ENCODE peak calls at places on chromosomes 7 and 10, in four cellular contexts. K is GM12891, A is K562, C is H1. M is an unnamed sample.

GRCh38 chr7:134155220-134155619 is 28.1 kb downstream of the LRGUK start:
- DNase-seq in K (no peak), A (no peak), C (no peak), M (no peak)

GRCh38 chr7:84202855-84203254 is 8.3 kb upstream of the SEMA3A start:
- DNase-seq in K (no peak), A (no peak), C (no peak), M (no peak)

GRCh38 chr10:79298403-79299244 is 48.6 kb upstream of the PPIF start:
- DNase-seq in K (no peak), A (peak), C (no peak), M (no peak)

GRCh38 chr10:132882481-132882951 is 59.9 kb downstream of the CFAP46 start:
- DNase-seq in K (no peak), A (no peak), C (no peak), M (no peak)

GRCh38 chr10:89785095-89785494 is 83.7 kb downstream of the KIF20B start:
- DNase-seq in K (no peak), A (peak), C (no peak), M (no peak)

GRCh38 chr7:85693326-85693725 is 506.5 kb upstream of the SEMA3D start:
- DNase-seq in K (no peak), A (no peak), C (no peak), M (no peak)

GRCh38 chr10:87702260-87702972 is 42.7 kb downstream of the PAPSS2 start:
- DNase-seq in K (no peak), A (no peak), C (no peak), M (no peak)

GRCh38 chr7:55144333-55144954 is 125.6 kb downstream of the EGFR start:
- DNase-seq in K (no peak), A (peak), C (no peak), M (no peak)

GRCh38 chr7:131557521-131558385 is 1.3 kb upstream of the PODXL start:
- DNase-seq in K (no peak), A (no peak), C (peak), M (no peak)

GRCh38 chr10:60977161-60978128 is 33.5 kb upstream of the RHOBTB1 start:
- DNase-seq in K (no peak), A (no peak), C (no peak), M (no peak)

GRCh38 chr10:48655426-48656240 is 29.0 kb upstream of the WDFY4 start:
- DNase-seq in K (no peak), A (peak), C (no peak), M (no peak)

GRCh38 chr7:150631084-150631824 is 931 bp downstream of the GIMAP6 start:
- DNase-seq in K (no peak), A (no peak), C (no peak), M (no peak)

GRCh38 chr10:49083256-49083655 is 32.1 kb downstream of the VSTM4 start:
- DNase-seq in K (no peak), A (no peak), C (no peak), M (no peak)

GRCh38 chr7:81414411-81414810 is 355.4 kb downstream of the HGF start:
- DNase-seq in K (no peak), A (no peak), C (no peak), M (no peak)

GRCh38 chr10:119274519-119275045 is 67.2 kb downstream of the GRK5 start:
- DNase-seq in K (no peak), A (no peak), C (no peak), M (no peak)

GRCh38 chr10:132237871-132238270 is 51.1 kb downstream of the DPYSL4 start:
- DNase-seq in K (no peak), A (no peak), C (no peak), M (no peak)

GRCh38 chr10:119273413-119273812 is 66.0 kb downstream of the GRK5 start:
- DNase-seq in K (no peak), A (no peak), C (no peak), M (no peak)

GRCh38 chr7:74181821-74182220 is 7.7 kb downstream of the EIF4H start:
- DNase-seq in K (no peak), A (no peak), C (no peak), M (no peak)
- TF ChIP-seq TAF1 in K (no peak), A (no peak), C (no peak), M (no peak)

DNA sequence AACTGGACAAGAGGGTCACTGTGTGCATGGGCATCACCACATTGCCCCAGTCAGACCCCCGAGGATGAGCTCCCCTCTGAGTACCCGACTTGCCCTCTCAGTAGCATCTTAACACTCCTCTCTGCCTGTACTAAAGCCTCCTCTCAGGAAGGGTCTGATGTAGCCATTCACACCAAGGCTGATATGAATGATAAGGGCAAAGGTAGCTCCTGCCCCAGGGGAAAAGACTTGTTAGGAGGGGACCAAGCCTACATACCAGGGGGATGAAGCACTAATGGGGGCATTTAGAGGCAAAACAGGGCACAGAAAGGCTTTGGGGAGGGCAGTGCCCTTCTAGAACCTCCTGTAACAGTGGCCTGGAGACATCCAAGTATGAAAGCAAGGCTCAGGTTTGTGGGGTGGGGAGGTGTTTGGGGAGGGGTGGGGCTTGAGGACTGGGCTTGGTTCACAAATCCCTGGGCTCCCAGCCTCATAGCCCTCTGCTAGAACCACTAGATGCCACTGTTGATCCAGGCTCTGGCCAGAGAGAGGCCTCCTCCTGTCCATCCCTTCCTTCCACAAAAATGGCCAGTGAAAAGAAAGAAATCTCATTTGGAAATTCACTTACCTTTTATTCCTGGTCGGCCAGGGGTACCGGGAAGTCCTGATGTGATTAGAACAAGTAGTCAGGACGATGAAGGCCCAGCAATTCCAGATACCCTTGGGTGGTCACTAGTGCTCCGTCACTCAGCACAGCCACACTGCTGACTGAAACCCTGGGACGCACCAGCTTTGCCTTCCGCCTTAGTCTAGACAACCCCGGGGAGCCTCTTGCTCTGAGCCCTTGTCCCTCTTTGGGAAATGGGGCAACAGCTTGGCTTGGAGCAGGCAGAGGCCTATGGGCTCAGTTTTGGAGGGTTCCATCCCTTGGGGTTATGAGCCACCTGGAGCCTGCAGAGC is 40.3 kb downstream of the COL17A1 start:
- DNase-seq in K (no peak), A (peak), C (peak), M (no peak)
- TF ChIP-seq POLR2A in K (no peak), A (no peak), C (no peak), M (no peak)

GRCh38 chr7:25613912-25614311 is 385.6 kb upstream of the NPVF start:
- DNase-seq in K (no peak), A (no peak), C (no peak), M (no peak)

GRCh38 chr7:25615603-25616002 is 387.3 kb upstream of the NPVF start:
- DNase-seq in K (no peak), A (no peak), C (no peak), M (no peak)

GRCh38 chr7:25614415-25614814 is 386.1 kb upstream of the NPVF start:
- DNase-seq in K (no peak), A (no peak), C (no peak), M (no peak)

GRCh38 chr7:25617219-25617618 is 388.9 kb upstream of the NPVF start:
- DNase-seq in K (no peak), A (no peak), C (no peak), M (no peak)

DNA sequence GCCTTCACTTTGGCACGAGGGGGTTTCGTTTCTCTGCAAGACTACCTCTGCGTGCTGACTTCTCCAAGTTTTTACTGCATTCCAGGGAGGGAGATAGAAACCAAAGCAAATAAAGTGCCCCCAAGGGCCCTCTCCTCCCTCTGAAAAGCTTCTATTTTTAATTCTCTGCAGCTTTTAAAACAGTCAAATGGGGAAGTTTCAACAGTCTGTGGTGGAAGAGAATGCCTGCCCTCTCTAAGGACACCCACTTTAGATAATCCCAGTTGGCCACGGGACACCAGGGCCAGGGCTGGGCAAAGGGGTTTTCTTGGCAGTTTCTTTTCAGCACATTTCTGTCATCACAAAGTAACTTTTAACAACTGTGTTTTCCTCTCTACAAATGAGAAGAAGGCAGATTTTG is 386.7 kb upstream of the NPVF start:
- DNase-seq in K (no peak), A (no peak), C (no peak), M (no peak)
- TF ChIP-seq TAF1 in K (no peak), A (no peak), C (no peak), M (no peak)

GRCh38 chr10:102401322-102401614 is 5.8 kb downstream of the NFKB2 start:
- DNase-seq in K (no peak), A (no peak), C (no peak), M (no peak)

GRCh38 chr10:102398172-102399020 is 2.9 kb downstream of the NFKB2 start:
- DNase-seq in K (no peak), A (no peak), C (no peak), M (no peak)

GRCh38 chr10:102399217-102400021 is 3.9 kb downstream of the NFKB2 start:
- DNase-seq in K (peak), A (peak), C (peak), M (peak)

GRCh38 chr10:102400598-102401321 is 5.3 kb downstream of the NFKB2 start:
- DNase-seq in K (no peak), A (no peak), C (no peak), M (no peak)

DNA sequence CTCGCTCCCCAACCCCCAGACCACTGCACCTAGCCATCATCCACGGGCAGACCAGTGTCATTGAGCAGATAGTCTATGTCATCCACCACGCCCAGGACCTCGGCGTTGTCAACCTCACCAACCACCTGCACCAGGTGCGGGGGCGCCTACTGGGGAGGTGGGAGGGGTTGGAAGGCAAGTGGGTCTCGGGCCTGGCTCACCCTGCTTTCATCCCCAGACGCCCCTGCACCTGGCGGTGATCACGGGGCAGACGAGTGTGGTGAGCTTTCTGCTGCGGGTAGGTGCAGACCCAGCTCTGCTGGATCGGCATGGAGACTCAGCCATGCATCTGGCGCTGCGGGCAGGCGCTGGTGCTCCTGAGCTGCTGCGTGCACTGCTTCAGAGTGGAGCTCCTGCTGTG is 4.6 kb downstream of the NFKB2 start:
- DNase-seq in K (no peak), A (no peak), C (no peak), M (no peak)
- TF ChIP-seq POLR2A in K (no peak), A (no peak), C (no peak), M (no peak)

GRCh38 chr7:115749924-115750323 is 280.6 kb downstream of the TFEC start:
- DNase-seq in K (no peak), A (no peak), C (no peak), M (no peak)
- TF ChIP-seq TAF1 in K (no peak), A (no peak), C (no peak), M (no peak)

DNA sequence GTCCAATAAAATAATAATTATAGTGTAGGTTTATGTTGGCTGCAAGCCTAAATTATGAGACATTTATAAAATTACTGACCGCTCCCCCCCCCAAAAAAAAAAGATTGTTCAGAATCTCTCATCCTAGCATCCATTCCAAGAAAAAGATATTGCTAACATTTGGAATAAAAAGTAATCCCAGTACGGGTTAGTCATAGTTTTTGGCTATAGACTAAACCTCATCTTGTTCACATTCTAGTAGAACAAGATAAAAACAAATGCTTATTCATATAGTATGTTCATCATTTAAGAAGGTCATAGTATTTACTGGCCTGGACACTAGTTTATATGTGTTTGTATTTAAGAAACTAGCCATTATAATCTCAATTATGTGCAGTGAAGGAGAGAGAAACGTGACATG is 44.0 kb downstream of the ADK start:
- DNase-seq in K (no peak), A (no peak), C (no peak), M (no peak)
- TF ChIP-seq POLR2A in K (no peak), A (no peak), C (no peak), M (no peak)

DNA sequence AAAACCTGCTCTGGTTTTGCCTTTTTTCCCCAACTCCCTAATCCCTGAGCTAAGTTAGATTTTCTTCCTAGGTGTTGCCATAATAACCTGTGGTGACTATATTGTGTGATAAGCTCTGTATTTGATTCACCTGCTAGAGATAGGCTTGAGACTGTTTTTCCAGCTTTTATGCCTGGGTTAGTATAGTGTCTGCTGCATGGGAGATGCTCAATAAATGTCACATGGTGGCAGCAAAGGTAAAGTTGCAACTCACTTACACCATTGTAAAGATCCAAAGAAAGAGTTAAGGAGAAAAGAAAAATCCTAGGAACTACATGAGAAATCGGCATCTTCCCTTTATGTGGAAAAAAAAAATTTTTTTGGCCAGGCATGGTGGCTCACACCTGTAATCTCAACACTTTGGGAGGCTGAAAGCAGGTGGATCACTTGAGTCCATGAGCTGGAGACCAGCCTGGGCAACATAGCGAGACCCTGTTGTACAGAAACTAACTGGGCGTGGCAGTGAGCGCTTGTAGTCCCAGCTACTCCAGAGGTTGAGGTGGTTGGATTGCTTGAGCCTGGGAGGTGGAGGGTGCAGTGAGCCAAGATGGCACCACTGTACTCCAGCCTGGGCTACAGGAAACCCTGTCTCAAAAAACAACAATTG is 3.7 kb downstream of the CCNJ start:
- DNase-seq in K (no peak), A (no peak), C (no peak), M (no peak)
- TF ChIP-seq TAF1 in K (no peak), A (no peak), C (no peak), M (no peak)

GRCh38 chr7:32495298-32496051 is at the start of gene AVL9:
- DNase-seq in K (peak), A (peak), C (peak), M (peak)
- TF ChIP-seq POLR2A in K (peak), A (peak), C (peak), M (peak)

M was measured in GM12892.